ENCODE peak calls at places on chromosomes 5 and 9, in five cellular contexts. I, P, B, W and U are unnamed samples.

GRCh38 chr9:112750767-112751058 is 153 bp downstream of the SNX30 start:
- DNase-seq in P (no peak), I (no peak), W (no peak), B (no peak), U (no peak)

GRCh38 chr5:150589791-150590601 is 50.5 kb upstream of the SYNPO start:
- DNase-seq in I (no peak), W (no peak), P (peak; percentile 62), B (peak; percentile 57), U (no peak)

GRCh38 chr9:133491656-133491925 is 12.7 kb upstream of the SLC2A6 start:
- DNase-seq in P (no peak), B (no peak), W (no peak), I (no peak), U (no peak)

GRCh38 chr9:8268881-8269280 is 469.3 kb upstream of the DMAC1 start:
- DNase-seq in P (no peak), W (no peak), I (no peak), B (no peak), U (no peak)

GRCh38 chr9:110427497-110428104 is 89.9 kb upstream of the TXNDC8 start:
- DNase-seq in I (no peak), W (peak; percentile 5), B (peak; percentile 47), P (no peak), U (peak; percentile 58)

GRCh38 chr9:130731355-130731754 is 37.8 kb downstream of the EXOSC2 start:
- DNase-seq in W (no peak), B (no peak), P (no peak), I (no peak), U (no peak)

GRCh38 chr9:108374606-108375005 is 481.2 kb downstream of the ACTL7B start:
- DNase-seq in P (no peak), I (no peak), W (no peak), B (peak; percentile 11), U (peak; percentile 30)

GRCh38 chr5:151454166-151454565 is 6.8 kb downstream of the SLC36A1 start:
- DNase-seq in I (no peak), B (no peak), W (no peak), P (no peak), U (peak; percentile 29)

GRCh38 chr5:50710838-50711237 is 44.4 kb downstream of the PARP8 start:
- DNase-seq in P (no peak), B (no peak), I (no peak), W (no peak), U (no peak)

GRCh38 chr9:133873006-133873780 is 118.9 kb downstream of the VAV2 start:
- DNase-seq in B (no peak), I (no peak), P (no peak), W (no peak), U (peak; percentile 50)

GRCh38 chr5:138610468-138611294 is 35.5 kb upstream of the HSPA9 start:
- DNase-seq in P (no peak), I (no peak), W (no peak), B (peak; percentile 16), U (no peak)

DNA sequence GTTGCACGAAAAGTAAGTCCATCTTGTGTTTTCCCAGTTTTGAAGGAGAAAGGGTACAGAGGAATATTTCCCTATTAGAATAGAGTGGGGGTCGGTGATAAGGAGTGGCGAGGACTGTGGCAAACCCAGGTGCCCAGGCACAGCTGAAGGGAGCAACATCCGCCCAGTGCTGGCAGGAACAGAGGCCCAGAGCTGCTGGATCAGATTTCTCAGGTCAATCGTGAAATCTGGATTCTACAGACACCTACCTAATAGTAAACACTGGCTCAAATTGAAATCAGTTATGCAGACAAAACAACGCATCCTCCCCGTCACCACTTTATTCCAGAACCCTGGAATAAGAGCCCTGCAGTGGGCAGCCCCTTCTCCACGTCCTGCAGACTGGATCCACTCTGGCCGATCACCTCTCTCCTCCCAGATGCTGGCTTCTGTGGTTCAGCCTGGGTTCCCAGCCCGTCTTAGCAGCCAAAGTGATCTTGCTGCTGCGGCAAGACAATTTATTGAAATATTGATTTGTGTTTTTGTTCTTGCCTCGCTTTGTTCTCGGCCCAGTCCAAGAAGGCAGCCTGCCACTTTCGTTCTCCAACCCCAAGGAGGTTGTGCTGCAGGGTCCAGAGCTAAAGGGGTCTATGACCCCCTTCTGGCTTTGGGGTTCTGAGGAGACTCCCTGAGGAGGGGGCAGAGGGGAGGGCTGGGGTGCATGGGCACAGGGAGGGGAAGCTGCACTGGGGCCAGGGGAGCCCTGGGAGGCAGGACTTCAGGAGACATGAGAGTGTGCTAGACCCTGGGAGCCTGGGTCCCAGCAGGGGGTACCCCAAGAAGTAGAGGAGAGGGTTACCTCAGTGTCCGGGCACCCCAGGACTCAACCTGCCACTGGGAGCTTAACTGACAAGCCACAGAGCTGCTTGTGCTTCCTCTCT is 103.3 kb downstream of the ZNF354C start:
- DNase-seq in W (no peak), B (no peak), P (no peak), I (no peak), U (no peak)
- H3K9me3 ChIP-seq in W (no peaks in the 10 kb centered on the region), B (no peaks in the 10 kb centered on the region), P (no peaks in the 10 kb centered on the region), I (peaks cover 8% of the 10 kb centered on the region), U (no peaks in the 10 kb centered on the region)

GRCh38 chr5:154829181-154829588 is 21.2 kb downstream of the FAXDC2 start:
- DNase-seq in B (no peak), I (no peak), W (no peak), P (no peak), U (no peak)

GRCh38 chr5:154831451-154831850 is 19.0 kb downstream of the FAXDC2 start:
- DNase-seq in B (no peak), I (no peak), W (no peak), P (no peak), U (no peak)

GRCh38 chr5:154830596-154830995 is 19.8 kb downstream of the FAXDC2 start:
- DNase-seq in P (no peak), I (no peak), W (no peak), B (no peak), U (no peak)

GRCh38 chr5:154830219-154830595 is 20.2 kb downstream of the FAXDC2 start:
- DNase-seq in P (no peak), B (no peak), I (no peak), W (no peak), U (no peak)

GRCh38 chr5:154829589-154830218 is 20.7 kb downstream of the FAXDC2 start:
- DNase-seq in P (no peak), W (no peak), B (peak; percentile 43), I (no peak), U (no peak)
- H3K4me3 ChIP-seq in P (no peak overlapping the region), W (no peak overlapping the region), B (no peak overlapping the region), I (no peak overlapping the region), U (no peak overlapping the region)

DNA sequence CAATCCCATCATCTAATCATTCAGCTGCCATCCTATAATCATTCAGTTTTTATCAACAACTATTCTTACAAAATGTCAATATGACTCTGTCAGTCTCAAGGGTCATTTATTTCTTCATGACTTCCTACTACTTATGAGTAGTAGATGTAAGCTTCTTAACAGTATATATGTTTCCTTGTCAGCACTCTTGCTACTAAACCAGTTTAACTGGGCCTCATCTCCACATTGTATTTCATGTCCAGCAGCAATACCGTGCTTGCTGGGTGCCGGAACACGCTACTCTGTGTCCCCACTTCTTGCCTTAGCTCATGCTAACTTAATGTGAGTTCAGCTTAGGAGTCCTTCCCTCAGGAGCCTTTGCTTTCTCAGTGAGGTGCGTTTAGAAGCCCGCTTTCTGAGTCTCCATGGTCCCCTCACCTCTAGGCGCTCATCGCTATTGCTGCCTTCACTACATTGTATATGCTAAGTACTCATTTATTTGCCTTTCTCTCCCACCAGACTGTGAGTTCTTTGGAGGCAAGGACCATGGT is 32.9 kb downstream of the ELL2 start:
- DNase-seq in B (no peak), I (no peak), P (no peak), W (no peak), U (no peak)
- H3K9me3 ChIP-seq in B (no peaks in the 10 kb centered on the region), I (no peaks in the 10 kb centered on the region), P (no peaks in the 10 kb centered on the region), W (no peaks in the 10 kb centered on the region), U (no peaks in the 10 kb centered on the region)

DNA sequence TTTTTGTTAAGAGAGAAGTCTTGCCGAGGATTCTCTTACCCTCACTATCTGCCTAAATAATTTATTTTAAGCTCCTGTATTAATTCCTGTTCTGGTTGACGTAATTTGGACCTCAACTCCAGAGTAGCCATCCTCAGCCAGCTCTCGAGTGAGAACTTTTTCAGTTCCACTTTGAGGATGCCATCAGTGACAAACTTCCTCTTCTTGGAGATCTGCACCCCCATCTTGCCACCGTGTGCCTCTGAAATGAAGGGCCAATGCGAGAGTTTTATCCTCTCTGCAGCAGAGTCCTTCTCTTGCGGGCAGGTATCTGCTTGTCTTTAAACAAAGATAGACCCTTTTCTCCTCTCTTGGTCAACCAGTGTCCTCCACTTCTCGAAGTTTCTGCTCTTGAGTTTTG is 19.5 kb upstream of the TMEM174 start:
- DNase-seq in W (no peak), I (no peak), P (no peak), B (no peak), U (no peak)
- H3K4me3 ChIP-seq in W (no peak overlapping the region), I (no peak overlapping the region), P (no peak overlapping the region), B (no peak overlapping the region), U (no peak overlapping the region)

DNA sequence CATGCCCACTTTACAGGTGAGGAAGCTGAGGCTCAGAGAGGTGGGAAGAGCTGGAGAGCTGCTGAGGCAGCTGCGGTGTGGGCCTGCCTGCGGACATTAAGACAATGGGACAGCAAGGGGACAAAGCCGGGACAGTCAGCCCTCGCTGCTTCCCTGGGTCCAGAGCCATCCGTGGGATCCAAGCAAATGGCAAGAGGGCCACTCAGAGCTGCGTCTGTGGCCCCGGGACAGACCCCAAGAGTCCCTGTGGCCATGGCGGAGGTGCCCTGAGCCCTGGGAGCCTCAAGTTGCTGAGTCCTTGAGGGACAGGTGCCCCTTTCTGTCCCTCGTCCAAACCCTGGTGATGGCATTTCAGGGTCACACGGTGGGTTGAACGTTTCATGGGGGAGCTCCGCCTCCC is 191.9 kb downstream of the OLFM1 start:
- DNase-seq in W (no peak), P (no peak), B (no peak), I (no peak), U (no peak)
- H3K9me3 ChIP-seq in W (no peaks in the 10 kb centered on the region), P (no peaks in the 10 kb centered on the region), B (no peaks in the 10 kb centered on the region), I (no peaks in the 10 kb centered on the region), U (no peaks in the 10 kb centered on the region)

GRCh38 chr9:114157516-114158176 is 2.3 kb downstream of the COL27A1 start:
- DNase-seq in B (peak; percentile 65), P (no peak), W (no peak), I (no peak), U (peak; percentile 32)
- H3K4me3 ChIP-seq in B (no peak overlapping the region), P (no peak overlapping the region), W (no peak overlapping the region), I (no peak overlapping the region), U (peak overlapping the region; percentile 88)